ENCODE peak calls at places on chromosomes 7 and 10, in ten cellular contexts. T, F, P, K, V, R, J, X, M and E are unnamed samples.

GRCh38 chr10:59181668-59182067 is 5.2 kb downstream of the PHYHIPL start:
- DNase-seq in J (no peak), V (no peak), M (no peak), R (peak), P (no peak), X (peak), F (no peak), K (peak), T (peak), E (peak)

GRCh38 chr10:75532253-75532924 is 101.0 kb downstream of the LRMDA start:
- DNase-seq in T (peak), R (peak), J (no peak), X (peak), M (no peak), K (peak), F (no peak), P (no peak), V (no peak), E (peak)

GRCh38 chr10:106360870-106361269 is 803.6 kb downstream of the SORCS1 start:
- DNase-seq in V (no peak), X (no peak), P (no peak), F (no peak), J (no peak), T (no peak), M (peak), K (peak), R (peak), E (no peak)

GRCh38 chr7:41955475-41956243 is 252.8 kb upstream of the INHBA start:
- DNase-seq in V (no peak), K (peak), X (peak), P (peak), M (peak), T (no peak), F (peak), R (peak), J (peak), E (peak)

GRCh38 chr7:45708046-45708950 is 134.1 kb downstream of the ADCY1 start:
- DNase-seq in K (no peak), F (peak), V (peak), P (no peak), T (no peak), R (no peak), M (no peak), X (no peak), J (no peak), E (no peak)

GRCh38 chr7:1977059-1977875 is 255.5 kb downstream of the MAD1L1 start:
- DNase-seq in K (no peak), F (no peak), J (no peak), P (peak), T (no peak), M (no peak), R (no peak), X (no peak), V (no peak), E (no peak)

GRCh38 chr10:53843691-53844362 is 957.2 kb downstream of the PCDH15 start:
- DNase-seq in K (peak), V (no peak), M (no peak), T (no peak), P (no peak), F (no peak), R (no peak), J (no peak), X (no peak), E (no peak)

GRCh38 chr10:116073025-116073424 is 200.0 kb downstream of the GFRA1 start:
- DNase-seq in V (no peak), F (no peak), K (no peak), P (no peak), M (no peak), X (no peak), T (no peak), J (no peak), R (no peak), E (no peak)

GRCh38 chr7:97421307-97421905 is 303.9 kb downstream of the SDHAF3 start:
- DNase-seq in R (no peak), P (no peak), K (no peak), M (no peak), T (no peak), X (no peak), J (no peak), V (no peak), F (no peak), E (peak)

GRCh38 chr10:116888380-116889055 is 39.2 kb downstream of the ENO4 start:
- DNase-seq in M (peak), V (no peak), F (peak), K (peak), T (no peak), J (no peak), X (peak), R (peak), P (no peak), E (peak)

GRCh38 chr10:97463363-97464132 is 17.6 kb downstream of the ZDHHC16 start:
- DNase-seq in P (no peak), F (peak), R (peak), K (peak), V (no peak), T (peak), J (no peak), X (peak), M (no peak), E (no peak)

GRCh38 chr7:132181946-132182685 is 394.2 kb downstream of the PLXNA4 start:
- DNase-seq in T (no peak), X (no peak), M (no peak), F (no peak), J (no peak), V (no peak), R (no peak), P (peak), K (no peak), E (no peak)

GRCh38 chr10:93991101-93991500 is 2.6 kb upstream of the PLCE1 start:
- DNase-seq in T (no peak), K (no peak), R (no peak), P (no peak), V (no peak), F (no peak), X (no peak), J (no peak), M (no peak), E (no peak)

GRCh38 chr7:75960372-75960771 is 34.0 kb downstream of the TMEM120A start:
- DNase-seq in P (no peak), F (no peak), V (no peak), K (no peak), J (no peak), R (no peak), T (no peak), M (no peak), X (no peak), E (no peak)

GRCh38 chr7:79982151-79982770 is 152.4 kb upstream of the GNAI1 start:
- DNase-seq in F (no peak), K (peak), P (no peak), X (peak), V (no peak), J (no peak), R (peak), M (peak), T (no peak), E (no peak)

GRCh38 chr7:11471255-11471654 is 360.7 kb downstream of the THSD7A start:
- DNase-seq in M (no peak), K (no peak), J (no peak), T (no peak), V (no peak), P (no peak), F (no peak), R (no peak), X (no peak), E (no peak)

GRCh38 chr10:47339759-47340612 is 8.2 kb upstream of the RBP3 start:
- DNase-seq in F (no peak), X (no peak), T (no peak), M (no peak), V (no peak), J (no peak), P (peak), K (no peak), R (no peak), E (no peak)

GRCh38 chr7:99141756-99142726 is 1.9 kb downstream of the SMURF1 start:
- DNase-seq in F (peak), M (peak), P (peak), R (peak), V (peak), K (peak), X (peak), J (peak), T (peak), E (peak)

GRCh38 chr7:35596061-35596460 is 98.9 kb downstream of the HERPUD2 start:
- DNase-seq in K (peak), V (no peak), P (no peak), X (no peak), J (no peak), M (peak), T (no peak), R (peak), F (no peak), E (no peak)

GRCh38 chr7:3673524-3673923 is 372.5 kb downstream of the SDK1 start:
- DNase-seq in R (peak), V (peak), X (peak), T (peak), F (no peak), K (peak), J (peak), P (no peak), M (no peak), E (no peak)

GRCh38 chr7:104541897-104542296 is 213.5 kb downstream of the LHFPL3 start:
- DNase-seq in K (no peak), T (no peak), V (no peak), F (no peak), M (no peak), J (no peak), R (no peak), X (no peak), P (no peak), E (no peak)

GRCh38 chr7:104535841-104536240 is 207.4 kb downstream of the LHFPL3 start:
- DNase-seq in R (no peak), T (no peak), M (no peak), J (no peak), F (no peak), K (no peak), V (no peak), X (no peak), P (no peak), E (no peak)

GRCh38 chr7:104534149-104534548 is 205.7 kb downstream of the LHFPL3 start:
- DNase-seq in M (no peak), R (no peak), X (no peak), T (no peak), V (no peak), P (no peak), J (no peak), K (no peak), F (no peak), E (no peak)

GRCh38 chr7:104536956-104537355 is 208.6 kb downstream of the LHFPL3 start:
- DNase-seq in F (no peak), V (no peak), P (no peak), R (no peak), X (no peak), J (no peak), M (no peak), T (no peak), K (no peak), E (no peak)

DNA sequence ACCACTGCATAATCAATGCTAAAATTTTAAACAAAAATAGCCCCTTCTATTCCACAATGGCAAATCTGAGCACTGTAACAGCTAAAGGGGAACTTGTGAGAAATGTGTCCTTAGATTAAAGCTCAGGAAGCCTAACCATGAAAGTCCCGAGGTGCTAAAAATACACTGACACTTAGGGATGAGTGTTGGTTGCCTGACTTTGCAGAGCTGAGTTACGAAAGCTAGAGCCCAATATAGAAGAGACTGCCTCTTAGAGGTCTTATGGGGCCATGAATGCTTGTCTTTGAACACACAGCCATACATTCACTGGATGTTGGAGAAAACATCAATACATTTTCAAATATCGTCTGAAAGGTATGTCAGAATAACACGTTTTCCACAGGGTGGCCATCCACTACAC is 209.7 kb downstream of the LHFPL3 start:
- DNase-seq in F (no peak), K (no peak), J (no peak), R (no peak), T (no peak), M (no peak), P (no peak), X (no peak), V (no peak), E (no peak)
- H3K4me3 ChIP-seq in F (no peak), K (no peak), J (no peak), R (no peak), T (no peak), M (no peak), P (no peak), X (no peak), V (no peak), E (no peak)

GRCh38 chr10:133325392-133325760 is 11.3 kb downstream of the CALY start:
- DNase-seq in K (no peak), M (no peak), X (no peak), R (no peak), J (no peak), V (no peak), T (no peak), F (no peak), P (peak), E (no peak)
- H3K4me3 ChIP-seq in K (peak), M (peak), X (peak), R (peak), J (peak), V (peak), T (no peak), F (no peak), P (no peak), E (peak)

GRCh38 chr7:55130079-55130476 is 111.3 kb downstream of the EGFR start:
- DNase-seq in X (peak), R (peak), T (no peak), V (no peak), P (no peak), M (no peak), J (no peak), K (peak), F (no peak), E (no peak)
- H3K4me3 ChIP-seq in X (no peak), R (no peak), T (no peak), V (no peak), P (no peak), M (no peak), J (no peak), K (no peak), F (no peak), E (no peak)

GRCh38 chr7:148963583-148964509 is 64.5 kb downstream of the PDIA4 start:
- DNase-seq in T (no peak), K (no peak), X (peak), P (peak), J (no peak), R (peak), M (no peak), V (no peak), F (no peak), E (no peak)

GRCh38 chr7:148962515-148962822 is 65.8 kb downstream of the PDIA4 start:
- DNase-seq in K (no peak), F (no peak), P (no peak), X (no peak), R (no peak), V (no peak), T (no peak), J (no peak), M (no peak), E (no peak)

GRCh38 chr7:148964510-148965267 is 63.6 kb downstream of the PDIA4 start:
- DNase-seq in T (no peak), X (peak), P (no peak), V (no peak), R (peak), F (no peak), M (no peak), J (no peak), K (no peak), E (no peak)

GRCh38 chr7:148962823-148963582 is 65.3 kb downstream of the PDIA4 start:
- DNase-seq in F (peak), K (peak), P (peak), V (peak), M (peak), T (peak), J (peak), R (peak), X (peak), E (no peak)

GRCh38 chr7:148967032-148967372 is 61.3 kb downstream of the PDIA4 start:
- DNase-seq in J (no peak), X (no peak), T (no peak), V (no peak), R (no peak), K (no peak), F (no peak), P (no peak), M (no peak), E (no peak)
- H3K4me3 ChIP-seq in J (no peak), X (peak), T (no peak), V (no peak), R (no peak), K (no peak), F (no peak), P (no peak), M (no peak), E (peak)

GRCh38 chr7:66687186-66687585 is 53.3 kb upstream of the RABGEF1 start:
- DNase-seq in F (no peak), J (no peak), M (no peak), X (no peak), K (no peak), V (peak), R (no peak), T (no peak), P (peak), E (no peak)

GRCh38 chr7:66679633-66679980 is 50.9 kb downstream of the KCTD7 start:
- DNase-seq in X (no peak), V (no peak), J (no peak), M (no peak), P (peak), F (no peak), K (no peak), R (no peak), T (no peak), E (no peak)

GRCh38 chr7:66681491-66682349 is 53.0 kb downstream of the KCTD7 start:
- DNase-seq in V (peak), M (peak), P (peak), F (peak), T (peak), K (peak), J (peak), R (peak), X (peak), E (peak)

GRCh38 chr7:66682350-66683093 is 53.8 kb downstream of the KCTD7 start:
- DNase-seq in P (peak), M (no peak), K (peak), F (peak), R (peak), J (no peak), T (peak), X (no peak), V (no peak), E (no peak)

DNA sequence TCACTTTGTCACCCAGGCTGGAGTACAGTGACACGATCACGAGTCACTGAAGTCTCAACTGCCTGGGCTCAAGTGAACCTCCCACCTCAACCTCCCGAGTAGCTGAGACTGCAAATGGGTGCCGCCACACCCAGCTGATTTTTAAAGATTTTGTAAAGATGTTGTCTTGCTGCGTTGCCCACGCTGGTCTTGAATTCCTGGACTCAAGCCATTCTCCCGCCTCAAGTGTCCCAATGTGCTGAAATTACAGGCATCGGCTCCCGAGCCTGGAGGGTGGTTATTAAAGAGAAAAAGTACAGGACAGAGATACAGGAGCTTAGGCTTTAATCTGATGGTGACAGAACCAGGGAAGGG is 55.1 kb downstream of the KCTD7 start:
- DNase-seq in X (no peak), P (peak), V (no peak), M (no peak), J (no peak), F (no peak), K (no peak), R (peak), T (no peak), E (no peak)
- H3K4me3 ChIP-seq in X (no peak), P (no peak), V (no peak), M (no peak), J (no peak), F (no peak), K (peak), R (no peak), T (no peak), E (no peak)

DNA sequence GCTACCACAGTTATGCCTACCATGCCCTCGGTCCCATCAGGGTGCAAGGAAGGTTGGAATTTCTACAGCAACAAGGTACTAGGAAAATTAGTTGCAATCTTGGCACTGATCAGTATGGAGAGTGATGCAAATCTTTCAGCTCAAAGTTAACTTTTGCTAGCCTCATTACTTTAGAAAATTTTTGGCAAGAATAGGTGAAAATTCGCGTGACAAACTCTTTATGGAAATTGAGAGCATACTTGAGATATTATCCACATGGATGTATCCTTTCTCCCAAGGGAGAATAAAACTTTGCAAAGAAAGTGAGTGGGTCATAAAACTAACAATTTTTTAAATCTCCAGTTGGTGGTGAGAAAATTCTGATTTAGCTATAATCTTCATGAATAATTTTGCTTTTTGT is 71.1 kb upstream of the SLC39A12 start:
- DNase-seq in T (no peak), F (no peak), X (no peak), J (no peak), R (no peak), P (no peak), M (no peak), K (no peak), V (no peak), E (no peak)
- H3K4me3 ChIP-seq in T (no peak), F (no peak), X (no peak), J (no peak), R (no peak), P (no peak), M (no peak), K (no peak), V (no peak), E (no peak)

GRCh38 chr10:123563994-123564393 is 102.2 kb upstream of the GPR26 start:
- DNase-seq in R (no peak), X (no peak), F (no peak), V (peak), P (no peak), T (no peak), K (no peak), M (no peak), J (no peak), E (no peak)

GRCh38 chr10:123561145-123561448 is 105.1 kb upstream of the GPR26 start:
- DNase-seq in R (no peak), K (no peak), T (no peak), M (no peak), P (no peak), F (no peak), X (no peak), V (peak), J (no peak), E (no peak)

GRCh38 chr10:123562811-123563580 is 103.2 kb upstream of the GPR26 start:
- DNase-seq in J (no peak), P (no peak), K (no peak), T (no peak), V (peak), F (no peak), X (no peak), M (no peak), R (no peak), E (no peak)

GRCh38 chr10:123563581-123563855 is 102.6 kb upstream of the GPR26 start:
- DNase-seq in J (no peak), T (no peak), P (no peak), V (peak), K (no peak), X (no peak), M (no peak), R (no peak), F (no peak), E (no peak)

DNA sequence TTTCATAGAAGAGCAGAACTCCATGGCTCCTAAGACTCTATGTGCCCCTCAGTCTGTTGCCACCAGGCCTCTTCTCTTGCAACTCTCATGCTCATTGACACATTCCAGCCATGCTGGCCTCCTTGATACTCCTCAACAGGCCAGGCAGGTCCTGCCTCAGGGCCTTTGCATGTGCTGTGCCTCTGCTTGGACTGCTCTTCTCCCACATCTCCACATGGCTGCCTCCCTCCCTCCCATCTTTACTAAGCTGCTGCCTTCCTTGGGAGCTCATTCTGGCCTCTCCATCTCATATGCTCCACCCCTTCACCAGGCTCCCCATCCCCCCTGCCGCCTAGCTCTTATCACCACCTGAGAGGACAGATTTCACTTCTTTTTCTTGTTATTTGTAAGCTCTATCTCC is 103.8 kb upstream of the GPR26 start:
- DNase-seq in R (no peak), P (no peak), M (no peak), F (no peak), J (no peak), T (no peak), K (no peak), X (no peak), V (peak), E (no peak)
- H3K4me3 ChIP-seq in R (no peak), P (no peak), M (no peak), F (no peak), J (no peak), T (no peak), K (no peak), X (no peak), V (no peak), E (no peak)

GRCh38 chr7:85600425-85600824 is 413.6 kb upstream of the SEMA3D start:
- DNase-seq in V (no peak), J (no peak), R (no peak), P (no peak), K (no peak), F (no peak), M (no peak), X (no peak), T (no peak), E (no peak)
- H3K4me3 ChIP-seq in V (no peak), J (no peak), R (no peak), P (no peak), K (no peak), F (no peak), M (no peak), X (no peak), T (no peak), E (no peak)